ENCODE peak calls at places on chromosomes 1 and 21, in seven cellular contexts. B, I, Y, K, D, U and F are unnamed samples.

GRCh38 chr1:27804791-27805190 is 25.8 kb upstream of the PPP1R8 start:
- DNase-seq in K (no peak), D (no peak), U (no peak), Y (no peak), I (no peak), B (no peak), F (no peak)

GRCh38 chr1:58573705-58574591 is 3.1 kb downstream of the TACSTD2 start:
- DNase-seq in D (peak), I (no peak), K (no peak), B (no peak), U (no peak), Y (peak), F (no peak)

GRCh38 chr1:9929431-9930385 is 13.5 kb downstream of the LZIC start:
- DNase-seq in K (no peak), I (no peak), D (no peak), U (no peak), B (no peak), Y (no peak), F (no peak)

GRCh38 chr1:230087034-230087721 is 20.1 kb downstream of the GALNT2 start:
- DNase-seq in B (peak), Y (no peak), I (no peak), K (no peak), U (no peak), D (no peak), F (no peak)

GRCh38 chr1:99675292-99675691 is 29.4 kb downstream of the PALMD start:
- DNase-seq in B (no peak), K (no peak), U (no peak), D (no peak), I (no peak), Y (no peak), F (no peak)

GRCh38 chr1:170840371-170840770 is 95.0 kb upstream of the MROH9 start:
- DNase-seq in I (no peak), B (no peak), U (no peak), K (no peak), D (no peak), Y (no peak), F (no peak)

GRCh38 chr1:59007820-59008598 is 224.2 kb upstream of the JUN start:
- DNase-seq in U (peak), Y (peak), K (no peak), I (no peak), B (no peak), D (peak), F (no peak)

GRCh38 chr1:154972517-154973343 is 1.8 kb upstream of the CKS1B start:
- DNase-seq in K (peak), I (peak), U (peak), B (no peak), Y (no peak), D (no peak), F (peak)

GRCh38 chr1:170027760-170028159 is 46.7 kb downstream of the KIFAP3 start:
- DNase-seq in B (no peak), Y (no peak), D (no peak), I (no peak), U (no peak), K (peak), F (no peak)

GRCh38 chr1:24915819-24916602 is 14.1 kb downstream of the RUNX3 start:
- DNase-seq in U (no peak), Y (no peak), I (no peak), K (no peak), D (no peak), B (no peak), F (no peak)

GRCh38 chr1:94579876-94580294 is 38.3 kb upstream of the F3 start:
- DNase-seq in U (peak), D (no peak), B (no peak), Y (no peak), I (no peak), K (peak), F (no peak)

GRCh38 chr1:51295926-51296325 is 34.4 kb downstream of the TTC39A start:
- DNase-seq in I (no peak), B (no peak), U (no peak), Y (no peak), K (no peak), D (no peak), F (peak)

GRCh38 chr1:240693036-240693435 is 81.1 kb upstream of the GREM2 start:
- DNase-seq in Y (no peak), B (no peak), D (no peak), K (no peak), I (no peak), U (no peak), F (no peak)

GRCh38 chr21:37870229-37870628 is 46.0 kb downstream of the KCNJ6 start:
- DNase-seq in I (no peak), K (no peak), U (no peak), D (no peak), Y (no peak), B (peak), F (no peak)

GRCh38 chr1:67832737-67833594 is at the start of gene GNG12:
- DNase-seq in U (peak), B (no peak), I (peak), Y (peak), K (peak), D (peak), F (peak)

GRCh38 chr1:89557954-89558353 is 33.3 kb downstream of the LRRC8B start:
- DNase-seq in D (no peak), K (no peak), Y (no peak), I (no peak), B (no peak), U (no peak), F (no peak)

GRCh38 chr1:182317489-182318180 is 74.0 kb downstream of the GLUL start:
- DNase-seq in K (no peak), B (peak), I (no peak), U (no peak), Y (no peak), D (no peak), F (no peak)

GRCh38 chr1:25094995-25095394 is 137.3 kb downstream of the SYF2 start:
- DNase-seq in K (no peak), I (no peak), Y (no peak), D (no peak), B (no peak), U (no peak), F (no peak)

GRCh38 chr1:55826413-55827080 is 611.4 kb upstream of the USP24 start:
- DNase-seq in Y (no peak), U (peak), I (no peak), K (no peak), B (no peak), D (no peak), F (no peak)

GRCh38 chr1:116909511-116910378 is at the start of gene PTGFRN:
- DNase-seq in Y (peak), I (peak), B (peak), U (peak), K (peak), D (peak), F (peak)

GRCh38 chr21:44557491-44558328 is 885 bp downstream of the KRTAP10-3 start:
- DNase-seq in B (no peak), Y (peak), D (no peak), I (no peak), U (no peak), K (no peak), F (no peak)

GRCh38 chr1:204837440-204838084 is 33.1 kb upstream of the NFASC start:
- DNase-seq in K (peak), B (no peak), D (no peak), Y (peak), I (peak), U (peak), F (no peak)

GRCh38 chr21:43855955-43856354 is 9.1 kb upstream of the AGPAT3 start:
- DNase-seq in U (no peak), I (no peak), D (no peak), K (no peak), B (no peak), Y (no peak), F (no peak)

GRCh38 chr1:22915816-22916468 is 56.7 kb downstream of the LACTBL1 start:
- DNase-seq in B (no peak), K (no peak), Y (no peak), I (no peak), D (no peak), U (no peak), F (no peak)

GRCh38 chr1:163055531-163055930 is 13.6 kb upstream of the RGS4 start:
- DNase-seq in K (no peak), B (no peak), I (no peak), Y (no peak), D (no peak), U (no peak), F (no peak)

GRCh38 chr1:85174492-85174891 is 26.3 kb downstream of the SYDE2 start:
- DNase-seq in K (peak), B (no peak), I (no peak), U (peak), D (no peak), Y (no peak), F (no peak)

GRCh38 chr1:78081980-78082860 is 36.5 kb downstream of the GIPC2 start:
- DNase-seq in B (no peak), D (no peak), Y (no peak), K (no peak), I (no peak), U (peak), F (no peak)

GRCh38 chr1:145995148-145995851 is 1.1 kb downstream of the TXNIP start:
- DNase-seq in Y (no peak), K (no peak), D (no peak), B (no peak), U (no peak), I (no peak), F (no peak)

GRCh38 chr1:198316681-198317080 is 159.9 kb downstream of the NEK7 start:
- DNase-seq in B (no peak), U (no peak), I (no peak), K (no peak), Y (no peak), D (no peak), F (no peak)